ENCODE peak calls at places on chromosomes 13 and 19, in six cellular contexts. One of them, this sample, is unnamed.

GRCh38 chr19:43576479-43576878 is 878 bp downstream of the PINLYP start:
- DNase-seq in upper lobe of left lung: no peak
- DNase-seq in tibial nerve: no peak
- DNase-seq in stomach: no peak
- DNase-seq in A549: no peak
- DNase-seq in K562: no peak
- DNase-seq in this sample: no peak

GRCh38 chr13:29752175-29752574 is 98.2 kb downstream of the UBL3 start:
- DNase-seq in A549: no peak
- DNase-seq in K562: no peak
- DNase-seq in tibial nerve: no peak
- DNase-seq in upper lobe of left lung: no peak
- DNase-seq in stomach: no peak
- DNase-seq in this sample: no peak

GRCh38 chr19:12314553-12314952 is 18.9 kb downstream of the ZNF563 start:
- DNase-seq in K562: no peak
- DNase-seq in upper lobe of left lung: peak
- DNase-seq in stomach: peak
- DNase-seq in A549: no peak
- DNase-seq in tibial nerve: no peak
- DNase-seq in this sample: no peak

GRCh38 chr13:22801402-22802003 is 379.3 kb upstream of the SGCG start:
- DNase-seq in A549: no peak
- DNase-seq in upper lobe of left lung: no peak
- DNase-seq in K562: no peak
- DNase-seq in tibial nerve: no peak
- DNase-seq in stomach: no peak
- DNase-seq in this sample: no peak

GRCh38 chr13:89967701-89968100 is 1379.8 kb upstream of the MIR17HG start:
- DNase-seq in upper lobe of left lung: no peak
- DNase-seq in tibial nerve: no peak
- DNase-seq in stomach: no peak
- DNase-seq in K562: no peak
- DNase-seq in A549: no peak
- DNase-seq in this sample: no peak

GRCh38 chr13:113320226-113320875 is 23.3 kb downstream of the LAMP1 start:
- DNase-seq in upper lobe of left lung: no peak
- DNase-seq in A549: no peak
- DNase-seq in tibial nerve: no peak
- DNase-seq in K562: no peak
- DNase-seq in stomach: no peak
- DNase-seq in this sample: no peak

GRCh38 chr13:64289702-64290101 is 2874.1 kb upstream of the PCDH20 start:
- DNase-seq in A549: no peak
- DNase-seq in stomach: no peak
- DNase-seq in upper lobe of left lung: no peak
- DNase-seq in K562: no peak
- DNase-seq in tibial nerve: no peak
- DNase-seq in this sample: no peak

GRCh38 chr19:15318241-15318691 is 14.1 kb downstream of the BRD4 start:
- DNase-seq in stomach: no peak
- DNase-seq in A549: no peak
- DNase-seq in tibial nerve: no peak
- DNase-seq in K562: no peak
- DNase-seq in upper lobe of left lung: peak
- DNase-seq in this sample: no peak

GRCh38 chr13:45200701-45201230 is at the start of gene KCTD4:
- DNase-seq in K562: no peak
- DNase-seq in stomach: no peak
- DNase-seq in upper lobe of left lung: no peak
- DNase-seq in A549: no peak
- DNase-seq in tibial nerve: no peak
- DNase-seq in this sample: no peak

GRCh38 chr13:41040584-41041334 is 20.6 kb upstream of the WBP4 start:
- DNase-seq in stomach: no peak
- DNase-seq in upper lobe of left lung: no peak
- DNase-seq in A549: no peak
- DNase-seq in K562: no peak
- DNase-seq in tibial nerve: no peak
- DNase-seq in this sample: no peak

GRCh38 chr19:3873151-3873550 is 4.3 kb upstream of the ZFR2 start:
- DNase-seq in K562: no peak
- DNase-seq in A549: no peak
- DNase-seq in stomach: no peak
- DNase-seq in tibial nerve: no peak
- DNase-seq in upper lobe of left lung: no peak
- DNase-seq in this sample: no peak

GRCh38 chr19:35468637-35469036 is 20.6 kb downstream of the FFAR2 start:
- DNase-seq in A549: peak
- DNase-seq in stomach: peak
- DNase-seq in tibial nerve: no peak
- DNase-seq in upper lobe of left lung: peak
- DNase-seq in K562: peak
- DNase-seq in this sample: no peak

GRCh38 chr19:44509478-44509877 is 9.2 kb upstream of the ZNF180 start:
- DNase-seq in A549: no peak
- DNase-seq in tibial nerve: no peak
- DNase-seq in stomach: no peak
- DNase-seq in upper lobe of left lung: no peak
- DNase-seq in K562: no peak
- DNase-seq in this sample: no peak

GRCh38 chr19:10712041-10712440 is 5.8 kb upstream of the DNM2 start:
- DNase-seq in A549: no peak
- DNase-seq in stomach: no peak
- DNase-seq in K562: no peak
- DNase-seq in tibial nerve: no peak
- DNase-seq in upper lobe of left lung: no peak
- DNase-seq in this sample: no peak

GRCh38 chr13:39515231-39515630 is 87.8 kb downstream of the LHFPL6 start:
- DNase-seq in K562: no peak
- DNase-seq in upper lobe of left lung: no peak
- DNase-seq in A549: no peak
- DNase-seq in stomach: no peak
- DNase-seq in tibial nerve: no peak
- DNase-seq in this sample: no peak

GRCh38 chr13:49082653-49083536 is 107.2 kb downstream of the FNDC3A start:
- DNase-seq in upper lobe of left lung: no peak
- DNase-seq in tibial nerve: no peak
- DNase-seq in K562: no peak
- DNase-seq in A549: no peak
- DNase-seq in stomach: no peak
- DNase-seq in this sample: no peak

GRCh38 chr13:110089815-110090214 is 217.1 kb downstream of the COL4A1 start:
- DNase-seq in A549: no peak
- DNase-seq in stomach: no peak
- DNase-seq in K562: no peak
- DNase-seq in tibial nerve: no peak
- DNase-seq in upper lobe of left lung: no peak
- DNase-seq in this sample: no peak

GRCh38 chr13:113408562-113408961 is 44.6 kb upstream of the GRTP1 start:
- DNase-seq in stomach: no peak
- DNase-seq in K562: no peak
- DNase-seq in upper lobe of left lung: no peak
- DNase-seq in A549: no peak
- DNase-seq in tibial nerve: no peak
- DNase-seq in this sample: peak

GRCh38 chr13:94640676-94641075 is 39.0 kb downstream of the GPR180 start:
- DNase-seq in K562: no peak
- DNase-seq in A549: no peak
- DNase-seq in tibial nerve: no peak
- DNase-seq in upper lobe of left lung: no peak
- DNase-seq in stomach: no peak
- DNase-seq in this sample: no peak

GRCh38 chr19:1650627-1651009 is 1.8 kb downstream of the TCF3 start:
- DNase-seq in K562: peak
- DNase-seq in stomach: no peak
- DNase-seq in A549: no peak
- DNase-seq in upper lobe of left lung: no peak
- DNase-seq in tibial nerve: no peak
- DNase-seq in this sample: no peak

GRCh38 chr19:1652471-1653299 is at the start of gene TCF3:
- DNase-seq in upper lobe of left lung: peak
- DNase-seq in tibial nerve: peak
- DNase-seq in stomach: peak
- DNase-seq in A549: peak
- DNase-seq in K562: peak
- DNase-seq in this sample: peak

GRCh38 chr19:1651061-1651547 is 1.3 kb downstream of the TCF3 start:
- DNase-seq in stomach: no peak
- DNase-seq in tibial nerve: no peak
- DNase-seq in A549: no peak
- DNase-seq in K562: no peak
- DNase-seq in upper lobe of left lung: no peak
- DNase-seq in this sample: peak

GRCh38 chr19:1653300-1653628 is 849 bp upstream of the TCF3 start:
- DNase-seq in A549: no peak
- DNase-seq in K562: no peak
- DNase-seq in tibial nerve: peak
- DNase-seq in upper lobe of left lung: no peak
- DNase-seq in stomach: no peak
- DNase-seq in this sample: no peak

GRCh38 chr19:1651548-1652394 is 644 bp downstream of the TCF3 start:
- DNase-seq in stomach: no peak
- DNase-seq in upper lobe of left lung: peak
- DNase-seq in K562: peak
- DNase-seq in A549: peak
- DNase-seq in tibial nerve: no peak
- DNase-seq in this sample: peak
- TF ChIP-seq POLR2A in stomach: no peak
- TF ChIP-seq POLR2A in upper lobe of left lung: no peak
- TF ChIP-seq POLR2A in K562: no peak
- TF ChIP-seq POLR2A in A549: no peak
- TF ChIP-seq POLR2A in tibial nerve: no peak
- TF ChIP-seq POLR2A in this sample: no peak

GRCh38 chr19:57802269-57802668 is 12.4 kb downstream of the ZNF552 start:
- DNase-seq in stomach: no peak
- DNase-seq in upper lobe of left lung: no peak
- DNase-seq in tibial nerve: no peak
- DNase-seq in K562: no peak
- DNase-seq in A549: no peak
- DNase-seq in this sample: no peak

GRCh38 chr19:57803265-57803593 is 11.5 kb downstream of the ZNF552 start:
- DNase-seq in upper lobe of left lung: no peak
- DNase-seq in A549: no peak
- DNase-seq in stomach: no peak
- DNase-seq in K562: no peak
- DNase-seq in tibial nerve: no peak
- DNase-seq in this sample: no peak

GRCh38 chr19:57803594-57804325 is 11.0 kb downstream of the ZNF552 start:
- DNase-seq in K562: no peak
- DNase-seq in stomach: peak
- DNase-seq in tibial nerve: no peak
- DNase-seq in upper lobe of left lung: no peak
- DNase-seq in A549: no peak
- DNase-seq in this sample: no peak

GRCh38 chr19:57800696-57801095 is 14.0 kb downstream of the ZNF552 start:
- DNase-seq in A549: no peak
- DNase-seq in stomach: no peak
- DNase-seq in tibial nerve: no peak
- DNase-seq in upper lobe of left lung: no peak
- DNase-seq in K562: no peak
- DNase-seq in this sample: no peak
- H3K27ac ChIP-seq in A549: no peak
- H3K27ac ChIP-seq in stomach: peak
- H3K27ac ChIP-seq in tibial nerve: no peak
- H3K27ac ChIP-seq in upper lobe of left lung: no peak
- H3K27ac ChIP-seq in K562: no peak
- H3K27ac ChIP-seq in this sample: no peak

DNA sequence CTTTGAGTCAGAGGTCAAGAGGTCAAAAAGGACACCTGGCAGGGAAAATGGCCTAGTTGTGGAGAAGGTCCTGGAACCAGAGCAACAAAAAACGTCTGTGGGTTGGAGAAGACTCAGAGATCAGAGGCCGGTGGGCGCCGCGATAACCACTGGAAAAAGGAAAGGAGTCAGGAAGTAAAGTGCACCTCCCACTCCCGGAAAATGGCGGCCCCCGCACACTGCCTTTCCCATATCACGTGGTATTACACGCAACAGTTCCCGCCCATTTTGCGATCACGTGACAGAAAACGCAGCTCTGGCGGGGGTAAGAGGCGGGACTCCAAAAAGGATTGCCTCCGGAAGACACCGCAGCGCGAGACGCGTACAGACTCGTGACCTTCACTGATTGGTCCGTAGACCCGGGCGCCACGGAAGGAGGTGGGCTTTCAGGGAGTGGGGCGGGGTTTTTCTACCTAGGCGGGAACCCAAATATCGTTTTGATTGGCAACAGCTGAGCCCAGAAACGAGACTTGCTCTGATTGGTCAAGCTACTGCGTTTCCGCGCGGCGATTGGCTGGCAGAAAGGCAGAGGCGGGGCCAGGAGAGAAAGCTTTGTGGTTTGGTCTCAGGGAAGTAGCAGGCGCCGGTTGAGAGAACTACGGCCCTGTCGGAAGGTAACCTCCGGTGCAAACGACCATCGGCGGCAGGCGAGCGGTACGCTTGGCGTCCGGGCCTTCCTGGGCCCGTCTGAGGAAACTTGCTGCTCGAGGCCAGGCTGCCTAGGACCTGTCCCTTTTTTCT is at the start of gene ACTMAP:
- DNase-seq in upper lobe of left lung: peak
- DNase-seq in stomach: peak
- DNase-seq in tibial nerve: peak
- DNase-seq in K562: peak
- DNase-seq in A549: peak
- DNase-seq in this sample: peak
- TF ChIP-seq EP300 in upper lobe of left lung: no peak
- TF ChIP-seq EP300 in stomach: peak
- TF ChIP-seq EP300 in tibial nerve: peak
- TF ChIP-seq EP300 in K562: no peak
- TF ChIP-seq EP300 in A549: no peak
- TF ChIP-seq EP300 in this sample: no peak

GRCh38 chr19:18588611-18589379 is at the start of gene REX1BD:
- DNase-seq in A549: no peak
- DNase-seq in K562: peak
- DNase-seq in stomach: peak
- DNase-seq in tibial nerve: peak
- DNase-seq in upper lobe of left lung: peak
- DNase-seq in this sample: peak

GRCh38 chr19:18591735-18592385 is 3.3 kb downstream of the REX1BD start:
- DNase-seq in K562: no peak
- DNase-seq in A549: no peak
- DNase-seq in tibial nerve: no peak
- DNase-seq in upper lobe of left lung: no peak
- DNase-seq in stomach: no peak
- DNase-seq in this sample: no peak

GRCh38 chr19:18589380-18590272 is 1.0 kb downstream of the REX1BD start:
- DNase-seq in K562: peak
- DNase-seq in tibial nerve: no peak
- DNase-seq in upper lobe of left lung: peak
- DNase-seq in stomach: peak
- DNase-seq in A549: peak
- DNase-seq in this sample: peak

GRCh38 chr19:18587962-18588610 is 512 bp upstream of the REX1BD start:
- DNase-seq in upper lobe of left lung: no peak
- DNase-seq in K562: no peak
- DNase-seq in tibial nerve: no peak
- DNase-seq in stomach: no peak
- DNase-seq in A549: no peak
- DNase-seq in this sample: no peak

GRCh38 chr19:18590273-18591272 is 2.0 kb downstream of the REX1BD start:
- DNase-seq in tibial nerve: peak
- DNase-seq in stomach: no peak
- DNase-seq in A549: peak
- DNase-seq in K562: peak
- DNase-seq in upper lobe of left lung: no peak
- DNase-seq in this sample: peak
- TF ChIP-seq POLR2A in tibial nerve: no peak
- TF ChIP-seq POLR2A in stomach: no peak
- TF ChIP-seq POLR2A in A549: peak
- TF ChIP-seq POLR2A in K562: no peak
- TF ChIP-seq POLR2A in upper lobe of left lung: no peak
- TF ChIP-seq POLR2A in this sample: no peak